ENCODE peak calls at places on chromosome 11, in five cellular contexts. L is GM04504; F is HCT116; B is stimulated activated CD4-positive, alpha-beta T cell treated with anti-CD3 and anti-CD28 coated beads, Interleukin-1b, Interleukin-23, amount 100 ng/mL, for 4 hours; N is GF-D8. E is an unnamed sample.

GRCh38 chr11:64844330-64845124 is at the start of gene CDC42BPG:
- DNase-seq in L (no peak), F (peak; percentile 57), B (no peak), N (peak; percentile 4), E (peak; percentile 69)

GRCh38 chr11:9092846-9093778 is 1.7 kb upstream of the SCUBE2 start:
- DNase-seq in L (no peak), F (no peak), B (no peak), N (no peak), E (no peak)

GRCh38 chr11:77065878-77066228 is 918 bp upstream of the CAPN5 start:
- DNase-seq in L (no peak), F (no peak), B (no peak), N (no peak), E (no peak)

GRCh38 chr11:66328307-66329144 is 7.7 kb downstream of the RIN1 start:
- DNase-seq in L (no peak), F (peak; percentile 54), B (peak; percentile 78), N (peak; percentile 53), E (peak; percentile 59)

GRCh38 chr11:69911310-69912160 is 92.3 kb upstream of the FGF3 start:
- DNase-seq in L (no peak), F (no peak), B (no peak), N (no peak), E (no peak)

GRCh38 chr11:16956538-16957153 is 57.6 kb downstream of the PLEKHA7 start:
- DNase-seq in L (no peak), F (peak; percentile 21), B (no peak), N (no peak), E (no peak)

GRCh38 chr11:93813974-93814373 is 29.9 kb downstream of the MED17 start:
- DNase-seq in L (no peak), F (no peak), B (no peak), N (no peak), E (no peak)

GRCh38 chr11:102256251-102256650 is 61.0 kb upstream of the BIRC3 start:
- DNase-seq in L (no peak), F (no peak), B (no peak), N (no peak), E (no peak)

GRCh38 chr11:128453444-128454336 is 133.7 kb downstream of the ETS1 start:
- DNase-seq in L (peak; percentile 96), F (no peak), B (no peak), N (no peak), E (no peak)

E was measured in NCI-H1930.